ENCODE peak calls at places on chromosomes 6 and 20, in nine cellular contexts. H is GM13977, V is heart right ventricle, C is tibial artery, F is gastrocnemius medialis, D is thoracic aorta, U is astrocyte of the spinal cord, L is stomach, K is HFFc6. B is an unnamed sample.

GRCh38 chr6:111870054-111870750 is 3.0 kb downstream of the FYN start:
- DNase-seq in D (no peak), K (no peak), L (no peak), F (no peak), C (no peak), V (no peak), H (no peak), U (no peak), B (no peak)

GRCh38 chr6:73107016-73107415 is 118.3 kb downstream of the KHDC1L start:
- DNase-seq in U (no peak), C (no peak), V (no peak), F (no peak), D (no peak), K (no peak), H (no peak), L (no peak), B (no peak)

GRCh38 chr20:48298851-48299484 is 513.7 kb upstream of the SULF2 start:
- DNase-seq in U (peak), D (no peak), K (peak), H (no peak), V (no peak), F (no peak), C (no peak), L (no peak), B (no peak)

GRCh38 chr6:28220164-28221133 is 4.6 kb upstream of the ZSCAN9 start:
- DNase-seq in C (no peak), F (no peak), K (no peak), V (no peak), L (no peak), D (no peak), H (no peak), U (no peak), B (no peak)

GRCh38 chr20:667351-668034 is 8.1 kb downstream of the SCRT2 start:
- DNase-seq in C (no peak), H (peak), U (peak), D (no peak), K (no peak), V (peak), F (no peak), L (peak), B (peak)

GRCh38 chr20:44343162-44343675 is 6.4 kb downstream of the R3HDML start:
- DNase-seq in C (no peak), V (no peak), U (no peak), L (no peak), F (no peak), H (no peak), D (no peak), K (no peak), B (no peak)

GRCh38 chr6:10300071-10300470 is 114.8 kb downstream of the TFAP2A start:
- DNase-seq in F (no peak), D (no peak), C (no peak), L (no peak), H (no peak), K (no peak), V (no peak), U (no peak), B (no peak)

GRCh38 chr20:25272223-25273000 is 24.5 kb downstream of the PYGB start:
- DNase-seq in F (no peak), U (no peak), D (no peak), V (no peak), K (no peak), C (peak), L (peak), H (no peak), B (peak)

GRCh38 chr6:16544006-16544405 is 217.3 kb downstream of the ATXN1 start:
- DNase-seq in H (no peak), C (no peak), K (peak), F (no peak), L (no peak), U (peak), V (peak), D (no peak), B (no peak)

GRCh38 chr20:43543138-43543537 is 15.7 kb upstream of the SGK2 start:
- DNase-seq in L (no peak), D (no peak), F (no peak), H (no peak), K (no peak), U (no peak), V (no peak), C (no peak), B (no peak)

GRCh38 chr6:149750136-149750609 is 632 bp downstream of the PCMT1 start:
- DNase-seq in K (peak), V (peak), D (no peak), C (peak), L (peak), F (peak), H (peak), U (peak), B (peak)

GRCh38 chr20:63859166-63859699 is 2.1 kb upstream of the ABHD16B start:
- DNase-seq in U (no peak), H (peak), L (no peak), D (no peak), V (no peak), F (no peak), K (no peak), C (no peak), B (no peak)

GRCh38 chr20:50379049-50379990 is 130.9 kb upstream of the PTPN1 start:
- DNase-seq in H (no peak), F (peak), C (peak), K (peak), V (peak), L (peak), U (no peak), D (peak), B (peak)

GRCh38 chr6:1129141-1129540 is 182.8 kb upstream of the FOXQ1 start:
- DNase-seq in D (no peak), C (no peak), H (no peak), U (no peak), V (no peak), L (no peak), F (no peak), K (no peak), B (no peak)

GRCh38 chr6:15404700-15404980 is 158.8 kb downstream of the JARID2 start:
- DNase-seq in K (no peak), F (no peak), V (no peak), U (no peak), D (no peak), C (no peak), H (no peak), L (no peak), B (no peak)

GRCh38 chr6:77036400-77036799 is 426.9 kb downstream of the HTR1B start:
- DNase-seq in L (no peak), F (no peak), H (no peak), C (no peak), D (no peak), V (no peak), U (no peak), K (no peak), B (no peak)

GRCh38 chr6:25971187-25971811 is 8.7 kb downstream of the TRIM38 start:
- DNase-seq in H (no peak), V (no peak), K (peak), L (no peak), U (peak), F (no peak), D (peak), C (peak), B (no peak)

GRCh38 chr6:53645850-53646249 is 19.7 kb downstream of the KLHL31 start:
- DNase-seq in V (no peak), K (no peak), H (no peak), U (no peak), C (no peak), F (no peak), L (no peak), D (no peak), B (no peak)
- TF ChIP-seq CTCF in V (no peak), K (no peak), H (no peak), U (no peak), C (no peak), F (no peak), L (no peak), D (no peak), B (no peak)

DNA sequence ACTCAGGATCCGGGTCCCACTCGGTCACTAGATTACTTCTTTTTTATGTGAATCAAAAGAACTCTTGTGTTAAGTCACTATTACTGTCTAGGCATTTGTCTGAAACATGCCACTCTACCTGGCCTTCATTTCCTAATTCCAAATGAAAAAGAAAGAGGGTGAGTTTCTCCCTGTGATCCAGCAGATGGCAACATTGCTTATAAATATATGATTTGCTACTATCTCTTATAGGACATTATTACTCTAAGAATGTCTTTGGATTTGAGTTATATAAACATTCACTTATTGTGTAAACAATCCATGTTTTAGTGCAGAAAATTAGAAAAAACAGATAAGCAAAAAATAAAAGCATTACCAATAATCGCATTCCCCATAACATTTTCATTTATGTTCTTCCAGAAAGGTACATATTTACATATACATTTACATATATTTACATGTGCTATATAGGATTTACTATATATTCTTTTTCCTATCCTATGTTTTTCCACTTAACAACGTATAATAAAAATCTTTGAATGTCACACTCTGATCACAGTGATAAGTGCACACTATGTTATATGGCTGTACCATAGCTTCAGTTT is 66.9 kb downstream of the FAXC start:
- DNase-seq in C (no peak), D (no peak), L (no peak), V (no peak), F (no peak), H (peak), U (peak), K (peak), B (no peak)
- TF ChIP-seq CTCF in C (no peak), D (peak), L (peak), V (peak), F (no peak), H (peak), U (peak), K (peak), B (no peak)

GRCh38 chr6:56009620-56010019 is 134.2 kb upstream of the BMP5 start:
- DNase-seq in L (no peak), C (no peak), H (no peak), F (no peak), D (no peak), V (no peak), K (no peak), U (no peak), B (no peak)
- TF ChIP-seq CTCF in L (no peak), C (no peak), H (no peak), F (no peak), D (no peak), V (no peak), K (no peak), U (no peak), B (no peak)

GRCh38 chr20:59033093-59033492 is 958 bp upstream of the ATP5F1E start:
- DNase-seq in V (no peak), D (no peak), H (no peak), C (no peak), K (no peak), U (no peak), F (no peak), L (no peak), B (no peak)

GRCh38 chr20:59031326-59032022 is 661 bp downstream of the ATP5F1E start:
- DNase-seq in C (no peak), F (no peak), D (no peak), L (no peak), V (no peak), H (no peak), K (no peak), U (no peak), B (no peak)

GRCh38 chr20:59033616-59034165 is 1.6 kb upstream of the ATP5F1E start:
- DNase-seq in C (no peak), D (no peak), L (no peak), V (no peak), U (no peak), K (no peak), F (no peak), H (no peak), B (no peak)

GRCh38 chr20:59032023-59032712 is at the start of gene ATP5F1E:
- DNase-seq in K (peak), C (peak), V (peak), L (peak), H (peak), F (peak), U (peak), D (peak), B (peak)

GRCh38 chr20:59032713-59033059 is 551 bp upstream of the ATP5F1E start:
- DNase-seq in F (no peak), C (no peak), H (no peak), U (no peak), V (no peak), L (no peak), D (no peak), K (peak), B (no peak)
- TF ChIP-seq CTCF in F (peak), C (no peak), H (no peak), U (no peak), V (no peak), L (no peak), D (peak), K (no peak), B (no peak)

GRCh38 chr20:33093582-33093981 is 14.1 kb downstream of the BPIFB4 start:
- DNase-seq in C (no peak), D (no peak), K (no peak), V (no peak), H (no peak), F (no peak), U (no peak), L (no peak), B (no peak)

GRCh38 chr20:33093074-33093473 is 13.6 kb downstream of the BPIFB4 start:
- DNase-seq in V (no peak), F (no peak), D (no peak), H (no peak), L (no peak), U (no peak), K (no peak), C (no peak), B (no peak)

GRCh38 chr20:33092361-33092760 is 12.9 kb downstream of the BPIFB4 start:
- DNase-seq in K (no peak), F (no peak), C (no peak), H (no peak), U (no peak), D (no peak), V (no peak), L (no peak), B (no peak)

GRCh38 chr20:33091693-33092092 is 12.2 kb downstream of the BPIFB4 start:
- DNase-seq in C (no peak), L (no peak), U (no peak), V (no peak), D (no peak), H (no peak), K (no peak), F (no peak), B (no peak)

DNA sequence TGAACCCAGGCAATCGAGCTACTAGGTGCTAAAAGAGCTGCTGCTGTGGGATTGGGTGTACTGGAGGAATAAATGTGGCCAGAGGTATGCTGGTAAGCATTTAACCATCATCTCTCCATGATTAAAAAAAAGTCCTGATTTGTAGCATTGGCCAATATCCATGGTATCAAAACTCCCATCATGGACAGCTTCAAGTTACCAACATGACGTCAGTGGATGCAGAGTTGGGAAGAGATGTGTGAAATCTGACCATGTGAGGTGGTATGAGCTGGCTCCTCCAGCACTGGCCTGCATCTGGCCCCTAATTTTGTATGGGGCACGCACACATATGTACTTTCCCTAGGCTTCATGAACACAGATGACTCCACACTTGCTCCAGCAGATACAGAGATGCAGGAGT is 11.7 kb downstream of the BPIFB4 start:
- DNase-seq in K (no peak), V (no peak), H (no peak), L (no peak), D (no peak), F (no peak), C (no peak), U (no peak), B (no peak)
- TF ChIP-seq CTCF in K (no peak), V (no peak), H (no peak), L (no peak), D (no peak), F (no peak), C (no peak), U (no peak), B (no peak)

GRCh38 chr6:147648936-147649335 is 140.4 kb downstream of the SAMD5 start:
- DNase-seq in L (no peak), V (no peak), C (no peak), F (no peak), H (no peak), K (no peak), D (no peak), U (peak), B (no peak)

GRCh38 chr6:147654103-147654845 is 145.8 kb downstream of the SAMD5 start:
- DNase-seq in L (no peak), V (no peak), U (no peak), H (no peak), C (no peak), K (no peak), D (no peak), F (no peak), B (no peak)

GRCh38 chr6:147651249-147652063 is 143.0 kb downstream of the SAMD5 start:
- DNase-seq in C (no peak), F (no peak), U (no peak), L (no peak), K (no peak), V (peak), H (no peak), D (no peak), B (peak)
- TF ChIP-seq CTCF in C (no peak), F (no peak), U (peak), L (no peak), K (no peak), V (peak), H (no peak), D (peak), B (no peak)

GRCh38 chr20:59709636-59710035 is 105.3 kb downstream of the PHACTR3 start:
- DNase-seq in H (no peak), U (no peak), V (no peak), D (no peak), K (no peak), F (no peak), C (no peak), L (no peak), B (no peak)

GRCh38 chr20:59703046-59703445 is 98.7 kb downstream of the PHACTR3 start:
- DNase-seq in F (no peak), C (no peak), V (no peak), L (no peak), U (no peak), K (no peak), H (no peak), D (no peak), B (no peak)

GRCh38 chr20:59706106-59706693 is 101.9 kb downstream of the PHACTR3 start:
- DNase-seq in D (no peak), H (no peak), U (no peak), C (no peak), V (no peak), F (no peak), K (no peak), L (no peak), B (no peak)

GRCh38 chr20:59708326-59708725 is 104.0 kb downstream of the PHACTR3 start:
- DNase-seq in F (no peak), L (no peak), C (no peak), V (no peak), K (no peak), D (no peak), U (no peak), H (no peak), B (no peak)

DNA sequence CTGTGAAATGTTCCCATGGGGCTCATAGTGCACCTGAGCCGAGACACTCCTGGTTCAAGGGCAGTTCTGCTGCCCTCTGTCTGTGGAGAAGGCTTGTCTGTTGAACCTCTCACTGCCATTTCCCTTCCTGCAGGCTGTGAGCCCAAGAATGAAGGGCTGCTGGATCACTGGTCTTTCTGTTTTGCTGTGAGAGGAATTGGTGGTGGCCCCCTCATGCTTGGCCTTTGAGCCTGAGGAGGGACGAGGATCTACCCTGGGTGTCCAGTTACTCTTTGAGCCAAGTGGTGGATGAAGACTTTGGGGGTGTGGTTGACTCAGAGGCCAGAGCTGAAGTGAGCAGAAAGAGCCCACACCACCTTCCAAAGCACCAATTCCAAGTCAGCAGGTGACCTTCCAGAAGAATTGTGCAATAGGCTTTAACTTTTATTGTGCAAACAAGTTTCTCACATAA is 101.3 kb downstream of the PHACTR3 start:
- DNase-seq in V (no peak), D (no peak), F (no peak), C (no peak), U (no peak), H (no peak), K (no peak), L (no peak), B (no peak)
- TF ChIP-seq CTCF in V (no peak), D (no peak), F (no peak), C (no peak), U (no peak), H (no peak), K (no peak), L (no peak), B (no peak)

GRCh38 chr20:17875981-17876385 is 92.6 kb downstream of the SNX5 start:
- DNase-seq in U (no peak), D (no peak), K (no peak), V (no peak), H (no peak), L (no peak), C (no peak), F (no peak), B (no peak)

GRCh38 chr20:17875106-17875980 is 93.3 kb downstream of the SNX5 start:
- DNase-seq in U (peak), F (no peak), C (peak), D (no peak), L (peak), V (peak), K (peak), H (no peak), B (peak)

GRCh38 chr20:17878912-17879602 is 89.5 kb downstream of the SNX5 start:
- DNase-seq in L (no peak), C (no peak), K (no peak), H (peak), V (no peak), U (no peak), F (no peak), D (no peak), B (no peak)

GRCh38 chr20:17881741-17882064 is 86.9 kb downstream of the SNX5 start:
- DNase-seq in L (no peak), K (no peak), D (no peak), C (no peak), U (no peak), H (no peak), V (no peak), F (no peak), B (peak)

GRCh38 chr20:17878069-17878911 is 90.3 kb downstream of the SNX5 start:
- DNase-seq in D (no peak), U (no peak), K (no peak), L (no peak), V (no peak), F (no peak), C (no peak), H (no peak), B (no peak)
- TF ChIP-seq CTCF in D (no peak), U (no peak), K (no peak), L (no peak), V (no peak), F (no peak), C (no peak), H (no peak), B (no peak)

DNA sequence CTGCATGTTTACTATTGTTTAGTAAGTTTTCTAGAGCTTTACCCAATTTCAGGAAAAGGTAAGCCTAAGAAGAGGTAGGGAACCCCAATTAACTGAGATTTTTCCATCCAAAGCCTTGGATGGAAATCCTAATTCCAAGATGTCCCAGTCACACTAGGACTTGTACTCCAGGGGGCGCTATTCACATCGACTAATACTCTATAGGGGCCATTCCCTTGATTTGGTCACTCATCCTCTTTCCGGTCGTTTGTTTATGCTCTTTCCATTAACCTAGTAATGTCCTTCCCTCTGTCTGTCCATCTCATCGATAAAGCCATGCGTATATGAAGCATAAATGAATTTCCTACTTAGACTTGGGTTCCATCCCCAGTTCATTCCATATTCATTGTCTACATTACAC is 80.8 kb upstream of the FUCA2 start:
- DNase-seq in K (no peak), V (no peak), D (no peak), C (no peak), L (no peak), U (no peak), H (no peak), F (no peak), B (no peak)
- TF ChIP-seq CTCF in K (peak), V (peak), D (no peak), C (no peak), L (no peak), U (peak), H (no peak), F (no peak), B (no peak)